ENCODE peak calls at places on chromosome 13, in six cellular contexts. L is fibroblast of mammary gland, P is endodermal cell, Y is HFFc6, E is Calu3, D is GM20000. I is an unnamed sample.

GRCh38 chr13:99197257-99197651 is 3.4 kb upstream of the UBAC2 start:
- DNase-seq in D (no peak), Y (no peak), P (peak; percentile 27), L (no peak), E (no peak), I (no peak)

GRCh38 chr13:35826626-35827254 is 304.4 kb downstream of the DCLK1 start:
- DNase-seq in E (peak; percentile 5), L (no peak), P (peak; percentile 79), Y (no peak), D (no peak), I (no peak)

GRCh38 chr13:50126378-50127016 is 111.3 kb downstream of the KCNRG start:
- DNase-seq in L (peak; percentile 41), D (peak; percentile 49), Y (no peak), P (no peak), E (no peak), I (no peak)

GRCh38 chr13:71867101-71867814 is at the start of gene DACH1:
- DNase-seq in D (peak; percentile 65), L (peak; percentile 12), Y (peak; percentile 8), E (no peak), P (peak; percentile 80), I (peak; percentile 40)

GRCh38 chr13:91144054-91144453 is 203.4 kb upstream of the MIR17HG start:
- DNase-seq in L (no peak), D (no peak), Y (no peak), E (no peak), P (no peak), I (no peak)

GRCh38 chr13:28744091-28744536 is 25.3 kb upstream of the SLC46A3 start:
- DNase-seq in L (peak; percentile 59), E (no peak), Y (peak; percentile 42), P (peak; percentile 85), D (no peak), I (no peak)

GRCh38 chr13:32594339-32594738 is 8.1 kb downstream of the PDS5B start:
- DNase-seq in Y (peak; percentile 4), D (no peak), E (no peak), L (peak; percentile 57), P (no peak), I (no peak)

GRCh38 chr13:98771838-98772611 is 19.6 kb upstream of the SLC15A1 start:
- DNase-seq in D (no peak), L (no peak), E (no peak), Y (no peak), P (no peak), I (no peak)

GRCh38 chr13:52359534-52359933 is 46.4 kb downstream of the THSD1 start:
- DNase-seq in Y (no peak), D (no peak), P (no peak), E (no peak), L (peak; percentile 89), I (no peak)

GRCh38 chr13:45769072-45769471 is 67.0 kb downstream of the CBY2 start:
- DNase-seq in D (no peak), E (no peak), P (peak; percentile 59), Y (no peak), L (no peak), I (no peak)

GRCh38 chr13:76993021-76993420 is 1.1 kb downstream of the CLN5 start:
- DNase-seq in D (no peak), E (no peak), P (no peak), Y (peak; percentile 37), L (peak; percentile 58), I (no peak)

GRCh38 chr13:43916828-43917227 is 37.1 kb downstream of the LACC1 start:
- DNase-seq in L (peak; percentile 7), D (no peak), Y (no peak), E (no peak), P (no peak), I (no peak)

GRCh38 chr13:44435142-44435982 is 61.7 kb downstream of the SERP2 start:
- DNase-seq in Y (peak; percentile 97), P (peak; percentile 99), L (peak; percentile 98), E (peak; percentile 86), D (peak; percentile 85), I (peak; percentile 65)

GRCh38 chr13:34748078-34748477 is 194.0 kb upstream of the NBEA start:
- DNase-seq in E (peak; percentile 52), P (no peak), Y (no peak), L (peak; percentile 26), D (no peak), I (no peak)

GRCh38 chr13:39107484-39108040 is 69.3 kb downstream of the NHLRC3 start:
- DNase-seq in P (no peak), Y (no peak), E (no peak), D (no peak), L (no peak), I (no peak)

GRCh38 chr13:99040536-99041141 is 62.8 kb upstream of the DOCK9 start:
- DNase-seq in L (no peak), E (no peak), P (no peak), D (no peak), Y (no peak), I (no peak)

GRCh38 chr13:114062754-114063153 is 69.7 kb downstream of the RASA3 start:
- DNase-seq in L (no peak), Y (no peak), E (no peak), D (no peak), P (no peak), I (no peak)

GRCh38 chr13:30895773-30896172 is 10.3 kb upstream of the MEDAG start:
- DNase-seq in P (no peak), Y (peak; percentile 74), L (peak; percentile 86), D (no peak), E (no peak), I (no peak)

GRCh38 chr13:50357136-50357535 is 341.9 kb downstream of the KCNRG start:
- DNase-seq in P (no peak), L (no peak), D (no peak), Y (no peak), E (no peak), I (no peak)

GRCh38 chr13:103130681-103131210 is 64.5 kb upstream of the SLC10A2 start:
- DNase-seq in P (no peak), D (peak; percentile 14), Y (no peak), E (no peak), L (no peak), I (no peak)

GRCh38 chr13:114017028-114017630 is 43.3 kb upstream of the C13orf46 start:
- DNase-seq in L (peak; percentile 57), Y (no peak), P (peak; percentile 82), D (no peak), E (no peak), I (no peak)

GRCh38 chr13:85651440-85651839 is 147.8 kb downstream of the SLITRK6 start:
- DNase-seq in D (no peak), P (no peak), E (no peak), L (no peak), Y (no peak), I (no peak)

GRCh38 chr13:107883561-107884175 is 331.7 kb downstream of the LIG4 start:
- DNase-seq in Y (no peak), E (no peak), L (no peak), P (no peak), D (no peak), I (no peak)

GRCh38 chr13:69423844-69424243 is 683.8 kb upstream of the ATXN8OS start:
- DNase-seq in Y (no peak), E (no peak), D (no peak), L (no peak), P (peak; percentile 61), I (no peak)

GRCh38 chr13:43784491-43784890 is 2.3 kb downstream of the ENOX1 start:
- DNase-seq in Y (no peak), L (peak; percentile 80), P (no peak), E (no peak), D (no peak), I (no peak)

GRCh38 chr13:63139277-63139676 is 1723.6 kb upstream of the PCDH20 start:
- DNase-seq in L (no peak), E (no peak), P (no peak), Y (no peak), D (no peak), I (no peak)
- TF ChIP-seq CTCF in L (no peak), E (no peak), P (no peak), Y (no peak), D (no peak), I (no peak)

GRCh38 chr13:110354209-110354627 is 47.1 kb downstream of the COL4A2 start:
- DNase-seq in E (no peak), Y (no peak), P (no peak), D (no peak), L (no peak), I (no peak)

GRCh38 chr13:110351636-110352420 is 44.7 kb downstream of the COL4A2 start:
- DNase-seq in P (no peak), D (no peak), E (no peak), L (no peak), Y (no peak), I (no peak)

GRCh38 chr13:110354715-110355473 is 47.8 kb downstream of the COL4A2 start:
- DNase-seq in D (peak; percentile 17), E (no peak), P (no peak), L (no peak), Y (no peak), I (no peak)

GRCh38 chr13:110353339-110353977 is 46.4 kb downstream of the COL4A2 start:
- DNase-seq in P (no peak), Y (no peak), D (no peak), E (no peak), L (no peak), I (no peak)

DNA sequence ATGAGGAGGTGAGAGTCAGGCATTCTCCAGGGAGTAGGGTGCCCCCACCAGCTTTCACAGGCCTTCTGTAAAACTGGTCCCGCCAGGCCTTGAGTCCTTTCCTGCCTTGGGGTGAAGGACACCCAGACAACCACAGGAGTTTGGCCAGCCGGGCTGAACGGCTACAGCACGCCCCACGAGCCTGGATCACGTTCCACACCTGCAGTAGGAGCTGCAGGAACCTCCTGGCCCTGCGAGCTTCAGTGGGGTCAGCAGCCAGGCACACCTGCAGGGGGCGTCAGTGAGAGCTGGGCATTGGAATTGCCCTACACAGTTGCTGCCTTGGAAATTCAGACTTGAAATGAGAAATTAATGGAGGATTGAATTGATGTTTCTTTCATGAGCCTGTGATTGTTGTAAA is 45.7 kb downstream of the COL4A2 start:
- DNase-seq in P (peak; percentile 85), L (no peak), E (no peak), Y (no peak), D (no peak), I (no peak)
- TF ChIP-seq CTCF in P (peak; percentile 79), L (peak; percentile 17), E (no peak), Y (peak; percentile 68), D (peak; percentile 19), I (no peak)

DNA sequence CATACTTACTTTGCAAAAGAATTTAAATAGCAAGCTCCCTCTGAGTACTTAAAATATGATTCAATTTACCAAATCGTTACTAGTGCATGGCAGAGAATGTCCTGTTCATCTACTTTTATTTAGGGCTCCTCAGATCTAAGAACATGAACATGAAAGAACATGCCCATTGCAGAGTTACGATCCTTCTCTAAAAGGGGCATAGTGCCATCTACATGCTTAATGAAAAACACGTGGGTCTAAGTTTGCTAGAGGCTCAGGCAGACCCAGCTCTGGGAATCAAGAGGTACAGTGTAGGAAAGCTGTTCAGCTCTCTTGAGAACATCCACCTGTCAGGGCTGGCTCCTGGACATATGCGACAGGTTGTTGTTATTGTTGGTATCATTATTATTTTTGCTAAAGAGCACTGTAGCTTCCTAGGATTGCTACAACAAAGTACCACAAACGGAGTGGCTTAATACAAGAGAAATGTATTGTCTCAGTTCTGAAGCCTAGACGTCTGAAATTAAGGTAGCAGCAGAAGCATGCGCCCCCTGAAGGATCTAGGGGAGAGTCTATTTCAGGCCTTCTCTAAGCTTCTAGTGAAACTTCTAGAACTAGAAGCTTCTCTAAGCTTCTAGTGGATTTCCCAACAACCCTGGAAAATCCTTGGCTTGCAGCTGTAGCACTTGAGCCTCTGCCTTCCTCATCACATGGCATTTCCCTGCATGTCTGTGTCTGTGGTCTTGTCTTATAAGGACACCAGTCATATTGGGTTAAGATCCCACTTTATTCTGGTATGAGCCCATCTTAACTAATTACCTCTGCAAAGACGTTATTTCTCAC is 133.9 kb downstream of the DCT start:
- DNase-seq in D (no peak), Y (peak; percentile 6), L (peak; percentile 56), P (no peak), E (no peak), I (no peak)
- TF ChIP-seq CTCF in D (no peak), Y (peak; percentile 23), L (no peak), P (peak; percentile 58), E (no peak), I (peak; percentile 33)

GRCh38 chr13:96299235-96299634 is 209.3 kb downstream of the HS6ST3 start:
- DNase-seq in P (no peak), Y (no peak), L (no peak), E (no peak), D (no peak), I (no peak)
- TF ChIP-seq CTCF in P (peak; percentile 57), Y (no peak), L (no peak), E (no peak), D (no peak), I (no peak)